ENCODE peak calls at places on chromosomes 4 and X, in eight cellular contexts. One of them, this sample, is unnamed.

GRCh38 chr4:121370729-121371325 is 10.0 kb downstream of the QRFPR start:
- DNase-seq in GM18507: no peak
- DNase-seq in NCI-H2081: peak
- DNase-seq in NCI-H1417: peak
- DNase-seq in tibial artery: peak
- DNase-seq in retinal pigment epithelial cell: no peak
- DNase-seq in WTC11: peak
- DNase-seq in T-cell: no peak
- DNase-seq in this sample: no peak

GRCh38 chrX:10634681-10635161 is 14.3 kb upstream of the MID1 start:
- DNase-seq in WTC11: no peak
- DNase-seq in GM18507: no peak
- DNase-seq in retinal pigment epithelial cell: no peak
- DNase-seq in NCI-H1417: no peak
- DNase-seq in T-cell: no peak
- DNase-seq in NCI-H2081: no peak
- DNase-seq in tibial artery: no peak
- DNase-seq in this sample: no peak

GRCh38 chrX:41406211-41406610 is 40.9 kb upstream of the NYX start:
- DNase-seq in NCI-H1417: no peak
- DNase-seq in NCI-H2081: no peak
- DNase-seq in tibial artery: no peak
- DNase-seq in T-cell: no peak
- DNase-seq in GM18507: no peak
- DNase-seq in WTC11: no peak
- DNase-seq in retinal pigment epithelial cell: peak
- DNase-seq in this sample: no peak

GRCh38 chrX:123833387-123833786 is 26.5 kb upstream of the XIAP start:
- DNase-seq in GM18507: peak
- DNase-seq in WTC11: peak
- DNase-seq in NCI-H1417: peak
- DNase-seq in retinal pigment epithelial cell: no peak
- DNase-seq in tibial artery: peak
- DNase-seq in T-cell: peak
- DNase-seq in NCI-H2081: peak
- DNase-seq in this sample: peak

GRCh38 chr4:185247151-185247550 is 37.8 kb downstream of the SNX25 start:
- DNase-seq in tibial artery: no peak
- DNase-seq in NCI-H2081: no peak
- DNase-seq in WTC11: no peak
- DNase-seq in retinal pigment epithelial cell: peak
- DNase-seq in GM18507: no peak
- DNase-seq in T-cell: no peak
- DNase-seq in NCI-H1417: no peak
- DNase-seq in this sample: no peak

GRCh38 chr4:129600898-129601297 is 504.9 kb downstream of the C4orf33 start:
- DNase-seq in T-cell: no peak
- DNase-seq in GM18507: no peak
- DNase-seq in retinal pigment epithelial cell: no peak
- DNase-seq in WTC11: no peak
- DNase-seq in tibial artery: no peak
- DNase-seq in NCI-H2081: no peak
- DNase-seq in NCI-H1417: no peak
- DNase-seq in this sample: no peak

GRCh38 chr4:156829194-156829593 is 142.4 kb downstream of the PDGFC start:
- DNase-seq in GM18507: no peak
- DNase-seq in T-cell: no peak
- DNase-seq in NCI-H1417: no peak
- DNase-seq in tibial artery: peak
- DNase-seq in retinal pigment epithelial cell: peak
- DNase-seq in NCI-H2081: no peak
- DNase-seq in WTC11: no peak
- DNase-seq in this sample: no peak

GRCh38 chr4:150720973-150721518 is 139.1 kb downstream of the MAB21L2 start:
- DNase-seq in GM18507: no peak
- DNase-seq in T-cell: no peak
- DNase-seq in retinal pigment epithelial cell: no peak
- DNase-seq in WTC11: no peak
- DNase-seq in tibial artery: no peak
- DNase-seq in NCI-H1417: no peak
- DNase-seq in NCI-H2081: no peak
- DNase-seq in this sample: no peak

This sample was measured in CD4-positive, alpha-beta T cell.